ENCODE peak calls at places on chromosomes 7 and 10, in four cellular contexts. H, Z, X and F are unnamed samples.

GRCh38 chr7:47648301-47648900 is 66.5 kb upstream of the TNS3 start:
- DNase-seq in H (no peak), Z (no peak), X (no peak), F (no peak)

GRCh38 chr7:100191775-100192174 is 14.1 kb downstream of the STAG3 start:
- DNase-seq in H (no peak), Z (no peak), X (no peak), F (no peak)

GRCh38 chr7:150857276-150858055 is 5.1 kb downstream of the AOC1 start:
- DNase-seq in H (no peak), Z (no peak), X (no peak), F (no peak)

GRCh38 chr7:50362712-50363282 is 58.3 kb downstream of the IKZF1 start:
- DNase-seq in H (no peak), Z (no peak), X (no peak), F (no peak)

GRCh38 chr7:106282374-106282773 is 2.4 kb downstream of the NAMPT start:
- DNase-seq in H (no peak), Z (no peak), X (no peak), F (no peak)

GRCh38 chr7:2870471-2870941 is 26.4 kb upstream of the GNA12 start:
- DNase-seq in H (no peak), Z (no peak), X (no peak), F (peak; percentile 39)

GRCh38 chr10:59718246-59718645 is 8.6 kb upstream of the SLC16A9 start:
- DNase-seq in H (no peak), Z (no peak), X (no peak), F (no peak)

GRCh38 chr10:44827431-44828006 is 83.6 kb upstream of the TMEM72 start:
- DNase-seq in H (no peak), Z (no peak), X (no peak), F (no peak)

GRCh38 chr7:76056241-76056640 is 8.3 kb downstream of the MDH2 start:
- DNase-seq in H (no peak), Z (no peak), X (no peak), F (no peak)

GRCh38 chr10:94016727-94017714 is 23.3 kb downstream of the PLCE1 start:
- DNase-seq in H (no peak), Z (no peak), X (no peak), F (no peak)

GRCh38 chr7:71131256-71131752 is 640 bp upstream of the GALNT17 start:
- DNase-seq in H (no peak), Z (no peak), X (no peak), F (no peak)

GRCh38 chr10:58950618-58951017 is 225.8 kb upstream of the PHYHIPL start:
- DNase-seq in H (no peak), Z (no peak), X (no peak), F (peak; percentile 12)

GRCh38 chr7:109763611-109764010 is 1193.9 kb downstream of the DNAJB9 start:
- DNase-seq in H (no peak), Z (no peak), X (no peak), F (no peak)

GRCh38 chr7:17274551-17275245 is 23.8 kb upstream of the AHR start:
- DNase-seq in H (no peak), Z (no peak), X (no peak), F (no peak)

GRCh38 chr10:110903280-110904278 is 15.4 kb downstream of the BBIP1 start:
- DNase-seq in H (no peak), Z (no peak), X (no peak), F (no peak)

GRCh38 chr7:25832456-25832855 is 319.5 kb upstream of the NFE2L3 start:
- DNase-seq in H (no peak), Z (no peak), X (no peak), F (no peak)

GRCh38 chr10:112807013-112807412 is 143.0 kb upstream of the TCF7L2 start:
- DNase-seq in H (no peak), Z (no peak), X (no peak), F (no peak)
- TF ChIP-seq EGR1 in H (no peak), Z (no peak), X (no peak), F (no peak)

GRCh38 chr7:123802249-123802648 is 42.7 kb upstream of the HYAL4 start:
- DNase-seq in H (no peak), Z (no peak), X (no peak), F (no peak)

GRCh38 chr7:123795917-123796316 is 47.1 kb upstream of the WASL start:
- DNase-seq in H (no peak), Z (no peak), X (no peak), F (no peak)

GRCh38 chr7:123796568-123796967 is 47.8 kb upstream of the WASL start:
- DNase-seq in H (no peak), Z (no peak), X (no peak), F (no peak)

GRCh38 chr7:123798527-123799188 is 46.3 kb upstream of the HYAL4 start:
- DNase-seq in H (no peak), Z (no peak), X (no peak), F (peak; percentile 6)

GRCh38 chr7:123797673-123798526 is 47.1 kb upstream of the HYAL4 start:
- DNase-seq in H (peak; percentile 27), Z (no peak), X (peak; percentile 31), F (peak; percentile 66)
- TF ChIP-seq EGR1 in H (no peak), Z (no peak), X (no peak), F (no peak)

DNA sequence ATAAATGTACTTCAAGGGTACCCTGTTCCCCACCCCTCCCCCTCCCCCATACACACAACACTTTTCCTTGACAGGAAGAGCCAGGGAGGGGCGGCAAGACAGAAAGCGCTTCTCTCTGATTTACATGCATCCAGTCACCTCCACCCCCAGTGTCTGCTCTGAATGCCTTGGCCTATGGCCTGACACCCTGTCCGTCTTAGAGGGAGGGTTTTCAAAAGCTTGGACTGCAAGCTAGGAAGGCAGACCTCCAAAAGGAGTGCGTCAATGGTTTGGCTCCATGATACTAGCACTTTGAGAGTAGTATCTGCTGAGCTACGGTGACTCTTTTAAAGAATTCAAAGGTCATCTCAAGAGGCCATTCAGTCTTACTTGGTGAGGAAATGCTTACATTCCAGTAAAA is 20.3 kb upstream of the PAX2 start:
- DNase-seq in H (no peak), Z (no peak), X (no peak), F (no peak)
- TF ChIP-seq EGR1 in H (no peak), Z (no peak), X (no peak), F (no peak)

GRCh38 chr7:128164061-128164954 is 76.8 kb upstream of the LEP start:
- DNase-seq in H (no peak), Z (no peak), X (no peak), F (peak; percentile 55)
- TF ChIP-seq EGR1 in H (no peak), Z (no peak), X (no peak), F (no peak)

GRCh38 chr10:132048294-132048667 is 17.5 kb upstream of the JAKMIP3 start:
- DNase-seq in H (no peak), Z (no peak), X (no peak), F (no peak)
- TF ChIP-seq EGR1 in H (no peak), Z (no peak), X (no peak), F (no peak)

GRCh38 chr10:43693602-43694001 is 44.9 kb upstream of the ZNF32 start:
- DNase-seq in H (no peak), Z (no peak), X (no peak), F (no peak)

GRCh38 chr10:43696909-43697499 is 48.3 kb upstream of the ZNF32 start:
- DNase-seq in H (no peak), Z (no peak), X (no peak), F (no peak)

GRCh38 chr10:43695321-43695720 is 46.6 kb upstream of the ZNF32 start:
- DNase-seq in H (no peak), Z (no peak), X (no peak), F (no peak)

GRCh38 chr10:43694526-43694925 is 45.8 kb upstream of the ZNF32 start:
- DNase-seq in H (no peak), Z (no peak), X (no peak), F (no peak)

DNA sequence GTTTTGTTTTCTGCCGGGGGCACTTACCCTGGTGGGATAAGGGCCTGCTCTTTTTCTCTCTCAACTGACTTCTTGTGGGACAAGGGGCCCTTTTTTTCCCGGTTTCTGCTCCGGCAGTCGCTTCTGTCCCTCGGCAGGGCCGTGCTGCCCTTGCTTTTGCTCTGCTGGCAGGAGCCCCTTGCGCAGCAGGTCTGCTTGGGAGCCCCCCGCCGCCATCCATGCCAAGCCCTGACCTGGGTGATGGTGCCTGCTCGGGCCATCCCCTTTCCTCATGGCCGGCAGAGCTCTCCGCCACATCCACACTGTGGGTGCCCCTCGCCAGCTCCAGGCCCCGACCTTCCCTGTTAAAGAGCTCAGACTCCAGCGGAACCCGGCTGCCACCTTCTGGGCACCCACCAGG is 47.0 kb upstream of the ZNF32 start:
- DNase-seq in H (no peak), Z (no peak), X (no peak), F (no peak)
- TF ChIP-seq EGR1 in H (no peak), Z (no peak), X (no peak), F (no peak)

DNA sequence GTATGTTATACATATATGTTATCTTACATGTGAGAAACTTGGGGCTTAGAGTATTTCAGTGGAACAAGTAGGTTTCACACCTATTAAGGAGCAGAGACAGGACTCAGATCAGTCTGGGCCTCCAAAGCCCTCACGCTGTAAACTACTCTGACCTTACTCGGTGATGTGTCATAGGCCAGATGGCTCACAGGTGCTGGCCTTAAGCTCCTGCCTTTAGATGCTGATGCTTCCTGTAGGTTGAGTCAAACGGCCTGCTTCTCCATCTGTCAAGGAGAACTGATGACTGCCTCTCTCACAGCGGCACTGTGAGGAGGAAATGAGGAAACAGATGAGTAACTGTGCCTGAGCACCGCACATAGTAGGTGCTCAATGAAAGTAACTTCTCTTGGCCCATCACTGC is 312.6 kb upstream of the COBL start:
- DNase-seq in H (no peak), Z (no peak), X (no peak), F (no peak)
- TF ChIP-seq EGR1 in H (no peak), Z (no peak), X (no peak), F (no peak)

DNA sequence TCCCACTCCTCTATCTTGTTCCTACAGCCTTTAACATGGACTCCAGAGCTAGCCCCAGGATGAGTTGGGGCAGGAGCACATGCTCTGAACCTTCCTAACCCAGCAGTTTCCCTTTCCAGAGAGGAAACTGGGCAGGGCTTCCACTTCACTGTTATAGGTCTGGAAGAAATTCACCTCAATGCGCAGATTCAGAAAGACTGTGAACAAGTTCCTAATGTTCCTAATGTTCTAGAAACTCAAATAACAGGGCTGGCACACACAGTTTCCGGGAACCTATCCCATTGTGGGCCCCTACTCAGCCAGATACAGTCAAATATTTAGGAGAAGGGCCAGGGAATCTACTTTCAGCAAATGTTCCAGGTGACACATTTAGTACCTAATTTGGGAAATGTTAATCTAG is 29.7 kb downstream of the ABCC2 start:
- DNase-seq in H (no peak), Z (no peak), X (no peak), F (no peak)
- TF ChIP-seq EGR1 in H (no peak), Z (no peak), X (no peak), F (no peak)

GRCh38 chr7:83426325-83426724 is 222.6 kb downstream of the SEMA3E start:
- DNase-seq in H (no peak), Z (no peak), X (no peak), F (no peak)

GRCh38 chr7:83429493-83429892 is 219.4 kb downstream of the SEMA3E start:
- DNase-seq in H (no peak), Z (no peak), X (peak; percentile 70), F (no peak)

GRCh38 chr7:83427929-83428328 is 221.0 kb downstream of the SEMA3E start:
- DNase-seq in H (no peak), Z (no peak), X (no peak), F (peak; percentile 12)
- TF ChIP-seq EGR1 in H (no peak), Z (no peak), X (no peak), F (no peak)